ENCODE peak calls at places on chromosome 7, in eight cellular contexts. M, X, L, T, W, K, D and E are unnamed samples.
A peak's percentile ranks its signal among the peaks of the same experiment; 100 is the strongest.

GRCh38 chr7:12861070-12861469 is 173.6 kb downstream of the ARL4A start:
- DNase-seq in M (peak; percentile 60), X (no peak), L (no peak), T (no peak), W (no peak), K (peak; percentile 61), D (no peak), E (no peak)

GRCh38 chr7:133623716-133624115 is 370.8 kb downstream of the EXOC4 start:
- DNase-seq in M (no peak), X (no peak), L (no peak), T (no peak), W (no peak), K (no peak), D (no peak), E (no peak)

GRCh38 chr7:127252736-127253288 is at the start of gene GRM8:
- DNase-seq in M (peak; percentile 54), X (no peak), L (peak; percentile 71), T (peak; percentile 13), W (no peak), K (peak; percentile 39), D (peak; percentile 72), E (no peak)

GRCh38 chr7:110875346-110875745 is 215.6 kb upstream of the LRRN3 start:
- DNase-seq in M (no peak), X (no peak), L (no peak), T (no peak), W (no peak), K (no peak), D (no peak), E (no peak)

GRCh38 chr7:143367972-143368371 is 5.5 kb upstream of the FAM131B start:
- DNase-seq in M (peak; percentile 45), X (no peak), L (no peak), T (peak; percentile 58), W (no peak), K (peak; percentile 84), D (peak; percentile 85), E (no peak)

GRCh38 chr7:71131753-71132520 is at the start of gene GALNT17:
- DNase-seq in M (peak; percentile 3), X (no peak), L (peak; percentile 78), T (no peak), W (no peak), K (no peak), D (no peak), E (no peak)

GRCh38 chr7:93115796-93116195 is 2.0 kb downstream of the SAMD9 start:
- DNase-seq in M (no peak), X (no peak), L (no peak), T (peak; percentile 44), W (no peak), K (no peak), D (no peak), E (no peak)

GRCh38 chr7:2527505-2528464 is 8.2 kb downstream of the LFNG start:
- DNase-seq in M (no peak), X (no peak), L (no peak), T (peak; percentile 75), W (no peak), K (no peak), D (no peak), E (peak; percentile 91)

GRCh38 chr7:42014625-42015412 is 222.2 kb downstream of the GLI3 start:
- DNase-seq in M (peak; percentile 47), X (no peak), L (no peak), T (peak; percentile 75), W (no peak), K (peak; percentile 68), D (no peak), E (no peak)

GRCh38 chr7:159144756-159145543 is at the start of gene VIPR2:
- DNase-seq in M (peak; percentile 8), X (no peak), L (peak; percentile 80), T (no peak), W (no peak), K (no peak), D (peak; percentile 88), E (no peak)

GRCh38 chr7:45421096-45421495 is 153.1 kb upstream of the ADCY1 start:
- DNase-seq in M (no peak), X (no peak), L (no peak), T (no peak), W (no peak), K (no peak), D (no peak), E (no peak)

DNA sequence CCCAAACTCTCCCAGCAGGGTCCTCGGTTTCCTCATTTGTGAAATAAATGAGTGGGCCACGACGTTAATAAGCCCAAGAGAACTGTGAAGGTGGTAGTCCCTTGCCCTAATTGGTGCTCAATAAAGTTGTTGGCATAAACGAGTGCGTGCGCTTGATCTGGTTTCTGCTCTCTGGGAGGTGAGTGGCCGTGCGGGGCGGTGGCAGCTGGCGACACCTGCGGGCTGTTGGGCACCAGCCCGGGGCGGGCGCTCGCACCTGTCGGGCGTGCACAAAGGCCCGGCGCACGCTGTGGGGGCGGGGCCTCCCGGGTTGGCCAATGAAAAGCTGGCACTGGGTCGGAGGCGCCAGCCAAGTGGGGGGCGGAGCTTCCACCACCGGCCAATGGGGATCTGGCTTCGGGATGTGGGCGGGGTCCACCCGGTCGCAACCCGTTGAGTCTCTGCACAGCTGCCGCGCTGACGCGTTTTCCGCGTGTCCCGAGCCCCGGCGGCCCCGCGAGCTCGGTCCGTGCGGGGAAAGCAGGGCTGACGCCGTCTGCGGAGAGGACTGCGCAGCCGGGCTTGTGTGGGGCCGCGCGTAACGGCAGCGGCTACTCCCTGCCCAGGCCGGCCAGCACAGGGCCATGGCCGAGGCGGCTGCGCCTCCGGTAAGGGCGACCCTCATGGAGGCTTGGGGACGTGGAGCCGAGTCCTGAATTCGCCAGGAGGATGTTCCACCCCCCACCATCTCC is 23.0 kb downstream of the ZNF783 start:
- DNase-seq in M (peak; percentile 98), X (peak; percentile 97), L (peak; percentile 96), T (peak; percentile 83), W (peak; percentile 97), K (peak; percentile 99), D (peak; percentile 96), E (peak; percentile 90)
- TF ChIP-seq POLR2A in M (peak; percentile 80), X (no peak), L (no peak), T (peak; percentile 36), W (peak; percentile 60), K (no peak), D (no peak), E (no peak)

DNA sequence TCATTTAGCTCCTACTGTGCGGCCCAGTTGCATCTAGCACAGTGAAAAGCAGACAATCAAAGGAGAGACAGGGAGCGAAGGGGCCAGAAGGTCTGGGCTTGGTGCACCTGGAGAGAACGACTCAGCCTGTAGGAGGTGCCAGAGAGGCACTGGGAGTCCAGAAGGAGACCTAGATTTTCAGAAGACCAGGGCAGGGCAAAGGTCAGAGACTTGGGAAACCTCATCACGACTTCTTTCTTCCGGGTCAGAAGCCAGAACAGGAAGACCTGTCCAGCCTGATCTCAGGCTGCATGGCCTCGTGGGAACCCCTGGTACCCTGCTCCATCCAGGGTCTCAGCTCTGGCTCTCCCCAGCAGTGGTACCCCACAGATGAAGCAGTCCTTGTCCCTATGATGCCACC is 5.2 kb downstream of the AGAP3 start:
- DNase-seq in M (peak; percentile 69), X (no peak), L (no peak), T (peak; percentile 56), W (no peak), K (no peak), D (no peak), E (no peak)
- TF ChIP-seq CTCF in M (peak; percentile 37), X (no peak), L (no peak), T (peak; percentile 46), W (no peak), K (peak; percentile 29), D (peak; percentile 30), E (no peak)

DNA sequence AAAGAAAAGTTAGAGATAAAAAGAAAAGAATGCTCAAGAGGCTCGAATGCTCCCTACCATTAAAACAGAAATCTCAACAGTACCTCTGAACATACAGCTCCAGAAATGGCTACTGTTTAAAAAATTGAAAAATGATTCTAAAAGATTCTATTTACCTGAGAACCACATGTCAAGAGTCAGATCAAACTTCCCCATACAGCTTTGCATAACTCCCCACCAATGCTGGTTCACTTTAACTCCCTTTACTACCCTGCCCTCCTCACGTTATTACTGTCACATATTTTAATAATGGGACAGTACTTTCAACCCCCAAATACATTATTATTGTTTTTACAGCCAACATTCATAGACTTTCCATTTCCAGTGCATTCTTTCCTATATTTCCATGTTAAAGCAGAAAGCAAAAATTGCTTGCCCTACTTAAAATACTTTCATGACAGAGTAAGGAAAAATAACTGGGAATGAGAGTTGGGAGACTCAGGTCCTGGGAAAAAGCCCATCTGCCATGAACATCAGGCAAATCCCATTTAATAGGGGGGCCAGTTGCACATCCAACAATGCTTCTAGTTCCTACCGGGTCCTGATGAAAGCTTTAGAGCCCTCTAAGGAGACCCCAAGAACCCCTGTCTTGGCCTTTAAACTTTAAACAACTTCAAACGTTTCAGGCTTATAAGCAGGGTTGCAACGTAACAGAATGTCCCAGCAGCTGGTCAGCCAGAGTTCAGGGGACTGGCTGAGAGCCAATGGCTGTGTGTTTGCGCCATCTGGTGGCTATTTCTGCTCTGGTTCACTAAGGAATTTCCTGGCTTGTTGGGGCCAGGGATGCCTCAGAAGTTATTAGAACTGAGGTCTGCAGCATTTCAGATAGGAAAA is 247.4 kb downstream of the ELMO1 start:
- DNase-seq in M (peak; percentile 86), X (peak; percentile 89), L (peak; percentile 86), T (peak; percentile 70), W (peak; percentile 79), K (peak; percentile 87), D (peak; percentile 94), E (peak; percentile 94)
- TF ChIP-seq POLR2A in M (no peak), X (no peak), L (no peak), T (no peak), W (no peak), K (no peak), D (no peak), E (no peak)

GRCh38 chr7:44308741-44309270 is 16.6 kb downstream of the CAMK2B start:
- DNase-seq in M (no peak), X (peak; percentile 69), L (peak; percentile 47), T (no peak), W (no peak), K (peak; percentile 22), D (peak; percentile 60), E (peak; percentile 81)

GRCh38 chr7:44306608-44307007 is 18.8 kb downstream of the CAMK2B start:
- DNase-seq in M (no peak), X (no peak), L (peak; percentile 9), T (no peak), W (no peak), K (peak; percentile 7), D (no peak), E (no peak)

GRCh38 chr7:44307905-44308740 is 17.3 kb downstream of the CAMK2B start:
- DNase-seq in M (no peak), X (no peak), L (peak; percentile 20), T (no peak), W (no peak), K (peak; percentile 22), D (no peak), E (peak; percentile 85)

GRCh38 chr7:44305564-44306507 is 19.6 kb downstream of the CAMK2B start:
- DNase-seq in M (no peak), X (no peak), L (peak; percentile 13), T (no peak), W (no peak), K (peak; percentile 23), D (no peak), E (peak; percentile 11)

DNA sequence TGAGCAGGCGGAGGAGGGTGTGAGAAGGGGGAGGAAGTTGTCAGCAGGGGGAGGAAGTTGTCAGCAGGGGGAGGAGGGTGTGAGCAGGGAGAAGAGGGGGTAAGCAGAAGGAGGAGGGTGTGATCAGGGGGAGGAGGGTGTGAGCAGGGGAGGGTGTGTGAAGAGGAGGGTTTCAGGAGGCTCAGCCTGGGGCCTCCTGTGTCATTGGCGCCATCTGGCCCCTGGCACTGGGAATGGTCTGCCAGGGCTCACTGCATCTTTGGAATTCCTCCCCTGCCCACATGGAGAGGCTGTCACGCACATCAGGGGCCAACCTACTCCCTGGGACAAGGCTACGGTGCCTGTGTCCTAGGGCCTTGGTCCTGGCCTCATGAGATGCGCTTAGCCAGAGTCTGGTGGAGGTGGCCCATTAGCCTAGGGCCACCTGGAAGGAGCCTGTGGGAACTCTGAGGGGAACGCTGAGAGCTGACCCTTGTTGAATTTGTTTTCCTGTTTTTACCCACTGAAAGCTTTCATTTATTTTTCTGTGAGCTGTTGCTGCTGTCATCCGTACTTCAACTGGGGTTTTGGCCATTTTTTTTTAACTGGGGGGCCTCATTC is 18.0 kb downstream of the CAMK2B start:
- DNase-seq in M (no peak), X (peak; percentile 69), L (peak; percentile 34), T (peak; percentile 59), W (no peak), K (peak; percentile 25), D (no peak), E (peak; percentile 64)
- TF ChIP-seq CTCF in M (no peak), X (no peak), L (no peak), T (peak; percentile 30), W (no peak), K (no peak), D (no peak), E (no peak)